ENCODE peak calls at places on chromosomes 6 and 20, in eight cellular contexts. One of them, this sample, is unnamed.

GRCh38 chr6:15249371-15250019 is 3.6 kb downstream of the JARID2 start:
- DNase-seq in K562: no peak
- DNase-seq in fibroblast of mammary gland: no peak
- DNase-seq in brain microvascular endothelial cell: no peak
- DNase-seq in GM12865: no peak
- DNase-seq in heart left ventricle: no peak
- DNase-seq in AG09309: no peak
- DNase-seq in fibroblast of lung: no peak
- DNase-seq in this sample: no peak

GRCh38 chr6:82248233-82248735 is 740 bp upstream of the IBTK start:
- DNase-seq in GM12865: peak; percentile 50
- DNase-seq in K562: peak; percentile 73
- DNase-seq in fibroblast of lung: peak; percentile 48
- DNase-seq in fibroblast of mammary gland: peak; percentile 86
- DNase-seq in AG09309: peak; percentile 55
- DNase-seq in heart left ventricle: no peak
- DNase-seq in brain microvascular endothelial cell: peak; percentile 32
- DNase-seq in this sample: peak; percentile 98

GRCh38 chr6:152748843-152749242 is 1.8 kb upstream of the VIP start:
- DNase-seq in heart left ventricle: no peak
- DNase-seq in brain microvascular endothelial cell: no peak
- DNase-seq in K562: peak; percentile 24
- DNase-seq in GM12865: no peak
- DNase-seq in AG09309: no peak
- DNase-seq in fibroblast of mammary gland: peak; percentile 29
- DNase-seq in fibroblast of lung: peak; percentile 22
- DNase-seq in this sample: no peak

GRCh38 chr6:53302678-53303360 is 45.9 kb downstream of the ELOVL5 start:
- DNase-seq in K562: no peak
- DNase-seq in GM12865: no peak
- DNase-seq in heart left ventricle: no peak
- DNase-seq in fibroblast of lung: peak; percentile 58
- DNase-seq in AG09309: peak; percentile 76
- DNase-seq in brain microvascular endothelial cell: peak; percentile 38
- DNase-seq in fibroblast of mammary gland: peak; percentile 85
- DNase-seq in this sample: peak; percentile 76

GRCh38 chr20:13611726-13612125 is 27.0 kb downstream of the TASP1 start:
- DNase-seq in AG09309: no peak
- DNase-seq in K562: no peak
- DNase-seq in fibroblast of mammary gland: no peak
- DNase-seq in brain microvascular endothelial cell: no peak
- DNase-seq in fibroblast of lung: no peak
- DNase-seq in GM12865: no peak
- DNase-seq in heart left ventricle: no peak
- DNase-seq in this sample: no peak

GRCh38 chr6:88871498-88871897 is 91.9 kb downstream of the RNGTT start:
- DNase-seq in AG09309: no peak
- DNase-seq in fibroblast of mammary gland: no peak
- DNase-seq in fibroblast of lung: no peak
- DNase-seq in heart left ventricle: no peak
- DNase-seq in GM12865: no peak
- DNase-seq in brain microvascular endothelial cell: no peak
- DNase-seq in K562: peak; percentile 27
- DNase-seq in this sample: no peak

GRCh38 chr6:20763311-20763710 is 229.1 kb downstream of the CDKAL1 start:
- DNase-seq in brain microvascular endothelial cell: no peak
- DNase-seq in heart left ventricle: no peak
- DNase-seq in GM12865: no peak
- DNase-seq in fibroblast of lung: no peak
- DNase-seq in fibroblast of mammary gland: no peak
- DNase-seq in K562: no peak
- DNase-seq in AG09309: no peak
- DNase-seq in this sample: no peak

GRCh38 chr6:22147983-22148797 is 148.6 kb downstream of the PRL start:
- DNase-seq in heart left ventricle: peak; percentile 40
- DNase-seq in K562: no peak
- DNase-seq in fibroblast of mammary gland: peak; percentile 62
- DNase-seq in GM12865: no peak
- DNase-seq in AG09309: peak; percentile 38
- DNase-seq in fibroblast of lung: peak; percentile 84
- DNase-seq in brain microvascular endothelial cell: peak; percentile 90
- DNase-seq in this sample: no peak

GRCh38 chr20:48910360-48910781 is 11.1 kb upstream of the ARFGEF2 start:
- DNase-seq in brain microvascular endothelial cell: peak; percentile 47
- DNase-seq in fibroblast of mammary gland: no peak
- DNase-seq in GM12865: peak; percentile 76
- DNase-seq in heart left ventricle: no peak
- DNase-seq in K562: no peak
- DNase-seq in AG09309: no peak
- DNase-seq in fibroblast of lung: peak; percentile 41
- DNase-seq in this sample: no peak

GRCh38 chr6:127690092-127690491 is 113.1 kb downstream of the C6orf58 start:
- DNase-seq in fibroblast of mammary gland: peak; percentile 43
- DNase-seq in brain microvascular endothelial cell: peak; percentile 12
- DNase-seq in fibroblast of lung: peak; percentile 51
- DNase-seq in heart left ventricle: no peak
- DNase-seq in K562: no peak
- DNase-seq in AG09309: no peak
- DNase-seq in GM12865: no peak
- DNase-seq in this sample: no peak

GRCh38 chr20:43987531-43987930 is 72.9 kb downstream of the TOX2 start:
- DNase-seq in fibroblast of mammary gland: no peak
- DNase-seq in K562: no peak
- DNase-seq in fibroblast of lung: no peak
- DNase-seq in GM12865: no peak
- DNase-seq in AG09309: no peak
- DNase-seq in heart left ventricle: no peak
- DNase-seq in brain microvascular endothelial cell: no peak
- DNase-seq in this sample: no peak

GRCh38 chr6:43669050-43669921 is 18.3 kb downstream of the MRPS18A start:
- DNase-seq in brain microvascular endothelial cell: no peak
- DNase-seq in fibroblast of lung: peak; percentile 49
- DNase-seq in AG09309: no peak
- DNase-seq in heart left ventricle: peak; percentile 88
- DNase-seq in fibroblast of mammary gland: peak; percentile 77
- DNase-seq in GM12865: no peak
- DNase-seq in K562: peak; percentile 40
- DNase-seq in this sample: no peak

GRCh38 chr6:158642097-158642601 is 2.4 kb downstream of the DYNLT1 start:
- DNase-seq in brain microvascular endothelial cell: peak; percentile 60
- DNase-seq in AG09309: no peak
- DNase-seq in fibroblast of mammary gland: peak; percentile 97
- DNase-seq in heart left ventricle: no peak
- DNase-seq in GM12865: no peak
- DNase-seq in K562: no peak
- DNase-seq in fibroblast of lung: peak; percentile 92
- DNase-seq in this sample: peak; percentile 95

GRCh38 chr6:113636357-113636824 is 220.8 kb upstream of the MARCKS start:
- DNase-seq in brain microvascular endothelial cell: peak; percentile 71
- DNase-seq in fibroblast of mammary gland: no peak
- DNase-seq in AG09309: no peak
- DNase-seq in GM12865: no peak
- DNase-seq in fibroblast of lung: no peak
- DNase-seq in K562: no peak
- DNase-seq in heart left ventricle: no peak
- DNase-seq in this sample: no peak

GRCh38 chr20:64234291-64234791 is 21.2 kb upstream of the PCMTD2 start:
- DNase-seq in brain microvascular endothelial cell: no peak
- DNase-seq in heart left ventricle: peak; percentile 24
- DNase-seq in AG09309: no peak
- DNase-seq in K562: no peak
- DNase-seq in fibroblast of lung: no peak
- DNase-seq in GM12865: no peak
- DNase-seq in fibroblast of mammary gland: no peak
- DNase-seq in this sample: no peak

GRCh38 chr6:53439556-53439955 is 90.8 kb upstream of the ELOVL5 start:
- DNase-seq in heart left ventricle: no peak
- DNase-seq in brain microvascular endothelial cell: peak; percentile 13
- DNase-seq in AG09309: peak; percentile 56
- DNase-seq in fibroblast of lung: peak; percentile 84
- DNase-seq in fibroblast of mammary gland: peak; percentile 75
- DNase-seq in K562: no peak
- DNase-seq in GM12865: no peak
- DNase-seq in this sample: no peak

GRCh38 chr20:32789896-32790750 is 27.9 kb downstream of the DNMT3B start:
- DNase-seq in AG09309: peak; percentile 25
- DNase-seq in GM12865: peak; percentile 77
- DNase-seq in K562: peak; percentile 77
- DNase-seq in fibroblast of lung: peak; percentile 77
- DNase-seq in fibroblast of mammary gland: peak; percentile 63
- DNase-seq in heart left ventricle: peak; percentile 73
- DNase-seq in brain microvascular endothelial cell: peak; percentile 64
- DNase-seq in this sample: no peak

GRCh38 chr6:73695619-73696421 is at the start of gene CD109:
- DNase-seq in AG09309: peak; percentile 58
- DNase-seq in fibroblast of mammary gland: peak; percentile 88
- DNase-seq in GM12865: peak; percentile 53
- DNase-seq in brain microvascular endothelial cell: peak; percentile 51
- DNase-seq in fibroblast of lung: peak; percentile 77
- DNase-seq in heart left ventricle: peak; percentile 63
- DNase-seq in K562: no peak
- DNase-seq in this sample: peak; percentile 72

GRCh38 chr6:37783025-37783825 is 36.3 kb upstream of the ZFAND3 start:
- DNase-seq in GM12865: no peak
- DNase-seq in fibroblast of mammary gland: peak; percentile 37
- DNase-seq in K562: no peak
- DNase-seq in brain microvascular endothelial cell: no peak
- DNase-seq in AG09309: no peak
- DNase-seq in heart left ventricle: no peak
- DNase-seq in fibroblast of lung: peak; percentile 43
- DNase-seq in this sample: no peak

GRCh38 chr6:81166770-81167169 is 585.7 kb downstream of the TENT5A start:
- DNase-seq in brain microvascular endothelial cell: peak; percentile 63
- DNase-seq in heart left ventricle: no peak
- DNase-seq in K562: no peak
- DNase-seq in AG09309: no peak
- DNase-seq in fibroblast of mammary gland: peak; percentile 29
- DNase-seq in fibroblast of lung: peak; percentile 34
- DNase-seq in GM12865: peak; percentile 4
- DNase-seq in this sample: no peak

GRCh38 chr6:133435065-133435728 is 194.0 kb downstream of the EYA4 start:
- DNase-seq in K562: no peak
- DNase-seq in fibroblast of mammary gland: no peak
- DNase-seq in brain microvascular endothelial cell: no peak
- DNase-seq in heart left ventricle: peak; percentile 62
- DNase-seq in GM12865: no peak
- DNase-seq in AG09309: no peak
- DNase-seq in fibroblast of lung: peak; percentile 12
- DNase-seq in this sample: no peak

GRCh38 chr6:108526739-108527174 is 34.0 kb upstream of the FOXO3 start:
- DNase-seq in AG09309: peak; percentile 17
- DNase-seq in heart left ventricle: no peak
- DNase-seq in fibroblast of lung: peak; percentile 66
- DNase-seq in fibroblast of mammary gland: peak; percentile 55
- DNase-seq in GM12865: peak; percentile 40
- DNase-seq in K562: peak; percentile 50
- DNase-seq in brain microvascular endothelial cell: peak; percentile 6
- DNase-seq in this sample: no peak

GRCh38 chr20:49872056-49872455 is 43.3 kb downstream of the SPATA2 start:
- DNase-seq in K562: no peak
- DNase-seq in brain microvascular endothelial cell: no peak
- DNase-seq in fibroblast of mammary gland: no peak
- DNase-seq in GM12865: no peak
- DNase-seq in fibroblast of lung: no peak
- DNase-seq in AG09309: no peak
- DNase-seq in heart left ventricle: no peak
- DNase-seq in this sample: no peak

GRCh38 chr6:136251394-136251793 is 1.3 kb upstream of the MTFR2 start:
- DNase-seq in fibroblast of lung: no peak
- DNase-seq in fibroblast of mammary gland: no peak
- DNase-seq in K562: peak; percentile 64
- DNase-seq in GM12865: no peak
- DNase-seq in AG09309: no peak
- DNase-seq in heart left ventricle: no peak
- DNase-seq in brain microvascular endothelial cell: no peak
- DNase-seq in this sample: no peak
- H3K4me3 ChIP-seq in fibroblast of lung: no peak overlapping the region
- H3K4me3 ChIP-seq in fibroblast of mammary gland: no peak overlapping the region
- H3K4me3 ChIP-seq in K562: peak overlapping the region; percentile 88
- H3K4me3 ChIP-seq in GM12865: peak overlapping the region; percentile 92
- H3K4me3 ChIP-seq in AG09309: no peak overlapping the region
- H3K4me3 ChIP-seq in heart left ventricle: no peak overlapping the region
- H3K4me3 ChIP-seq in brain microvascular endothelial cell: no peak overlapping the region
- H3K4me3 ChIP-seq in this sample: peak overlapping the region; percentile 86

GRCh38 chr6:85321926-85322325 is 128.0 kb upstream of the NT5E start:
- DNase-seq in AG09309: no peak
- DNase-seq in GM12865: no peak
- DNase-seq in K562: no peak
- DNase-seq in fibroblast of mammary gland: no peak
- DNase-seq in brain microvascular endothelial cell: no peak
- DNase-seq in heart left ventricle: no peak
- DNase-seq in fibroblast of lung: no peak
- DNase-seq in this sample: no peak
- TF ChIP-seq CTCF in AG09309: no peak
- TF ChIP-seq CTCF in GM12865: no peak
- TF ChIP-seq CTCF in K562: no peak
- TF ChIP-seq CTCF in fibroblast of mammary gland: no peak
- TF ChIP-seq CTCF in brain microvascular endothelial cell: no peak
- TF ChIP-seq CTCF in heart left ventricle: no peak
- TF ChIP-seq CTCF in fibroblast of lung: no peak
- TF ChIP-seq CTCF in this sample: no peak

DNA sequence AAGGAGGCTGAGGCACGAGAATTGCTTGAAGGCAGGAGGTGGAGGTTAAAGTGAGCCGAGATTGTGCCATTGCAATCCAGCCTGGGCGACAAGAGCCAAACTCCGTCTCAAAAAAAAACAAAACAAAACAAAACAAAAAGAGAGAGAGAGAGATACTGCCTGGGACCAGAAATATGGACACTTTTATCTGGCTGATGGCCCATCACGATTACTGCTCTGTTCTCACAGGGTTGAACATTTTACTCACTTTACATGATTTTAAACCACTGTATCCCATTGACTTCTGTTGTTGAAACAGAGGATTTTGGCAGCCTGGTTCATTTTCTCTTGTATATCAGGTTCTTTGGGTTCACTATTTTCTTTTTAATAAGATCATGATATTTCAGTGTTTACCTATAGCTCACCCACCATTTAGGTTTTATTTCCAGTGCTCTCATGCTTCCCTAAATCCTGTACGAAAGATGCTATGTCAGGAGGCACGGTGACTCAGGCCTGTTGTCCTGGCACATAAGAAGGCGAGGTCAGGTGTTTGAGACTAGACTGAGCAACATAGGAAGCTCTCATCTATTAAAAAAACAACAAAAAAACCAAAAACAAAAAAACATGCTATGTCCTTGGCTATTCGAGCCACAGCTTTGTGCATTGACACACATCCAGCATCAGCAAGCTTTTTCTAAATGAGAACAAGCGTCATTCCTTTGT is 34.5 kb upstream of the RREB1 start:
- DNase-seq in fibroblast of lung: no peak
- DNase-seq in brain microvascular endothelial cell: no peak
- DNase-seq in GM12865: no peak
- DNase-seq in K562: no peak
- DNase-seq in fibroblast of mammary gland: peak; percentile 15
- DNase-seq in AG09309: no peak
- DNase-seq in heart left ventricle: no peak
- DNase-seq in this sample: no peak
- H3K4me3 ChIP-seq in fibroblast of lung: no peak overlapping the region
- H3K4me3 ChIP-seq in brain microvascular endothelial cell: no peak overlapping the region
- H3K4me3 ChIP-seq in GM12865: no peak overlapping the region
- H3K4me3 ChIP-seq in K562: no peak overlapping the region
- H3K4me3 ChIP-seq in fibroblast of mammary gland: no peak overlapping the region
- H3K4me3 ChIP-seq in AG09309: no peak overlapping the region
- H3K4me3 ChIP-seq in heart left ventricle: no peak overlapping the region
- H3K4me3 ChIP-seq in this sample: no peak overlapping the region

GRCh38 chr6:41373919-41374617 is 38.7 kb downstream of the NCR2 start:
- DNase-seq in fibroblast of mammary gland: no peak
- DNase-seq in K562: no peak
- DNase-seq in fibroblast of lung: no peak
- DNase-seq in AG09309: no peak
- DNase-seq in GM12865: no peak
- DNase-seq in brain microvascular endothelial cell: no peak
- DNase-seq in heart left ventricle: no peak
- DNase-seq in this sample: no peak
- TF ChIP-seq CTCF in fibroblast of mammary gland: no peak
- TF ChIP-seq CTCF in K562: no peak
- TF ChIP-seq CTCF in fibroblast of lung: no peak
- TF ChIP-seq CTCF in AG09309: no peak
- TF ChIP-seq CTCF in GM12865: no peak
- TF ChIP-seq CTCF in brain microvascular endothelial cell: no peak
- TF ChIP-seq CTCF in heart left ventricle: no peak
- TF ChIP-seq CTCF in this sample: no peak